ENCODE peak calls at places on chromosomes 4 and X, in five cellular contexts. One of them, this sample, is unnamed.

GRCh38 chr4:149102765-149103164 is 660.6 kb upstream of the NR3C2 start:
- DNase-seq in adrenal gland: no peak
- DNase-seq in psoas muscle: no peak
- DNase-seq in breast epithelium: no peak
- DNase-seq in IMR-90: no peak
- DNase-seq in this sample: no peak

GRCh38 chrX:41348551-41348950 is 14.6 kb downstream of the DDX3X start:
- DNase-seq in psoas muscle: no peak
- DNase-seq in breast epithelium: no peak
- DNase-seq in IMR-90: no peak
- DNase-seq in adrenal gland: no peak
- DNase-seq in this sample: no peak

GRCh38 chr4:7138223-7139166 is 53.8 kb upstream of the SORCS2 start:
- DNase-seq in psoas muscle: no peak
- DNase-seq in IMR-90: no peak
- DNase-seq in breast epithelium: no peak
- DNase-seq in adrenal gland: no peak
- DNase-seq in this sample: no peak

GRCh38 chr4:139675651-139676050 is 10.0 kb downstream of the MGST2 start:
- DNase-seq in adrenal gland: no peak
- DNase-seq in IMR-90: no peak
- DNase-seq in breast epithelium: no peak
- DNase-seq in psoas muscle: no peak
- DNase-seq in this sample: no peak

GRCh38 chr4:186167605-186168004 is 23.8 kb upstream of the CYP4V2 start:
- DNase-seq in adrenal gland: no peak
- DNase-seq in IMR-90: no peak
- DNase-seq in breast epithelium: no peak
- DNase-seq in psoas muscle: no peak
- DNase-seq in this sample: no peak

GRCh38 chr4:147078362-147078761 is 132.7 kb upstream of the TTC29 start:
- DNase-seq in psoas muscle: no peak
- DNase-seq in adrenal gland: no peak
- DNase-seq in IMR-90: no peak
- DNase-seq in breast epithelium: no peak
- DNase-seq in this sample: no peak

GRCh38 chr4:110540606-110541440 is 64.9 kb downstream of the ENPEP start:
- DNase-seq in breast epithelium: no peak
- DNase-seq in IMR-90: peak; percentile 70
- DNase-seq in adrenal gland: no peak
- DNase-seq in psoas muscle: no peak
- DNase-seq in this sample: peak; percentile 1

GRCh38 chrX:145549476-145549875 is 268.2 kb upstream of the SLITRK2 start:
- DNase-seq in adrenal gland: no peak
- DNase-seq in psoas muscle: no peak
- DNase-seq in breast epithelium: no peak
- DNase-seq in IMR-90: no peak
- DNase-seq in this sample: no peak

GRCh38 chr4:176782794-176783193 is 9.9 kb downstream of the VEGFC start:
- DNase-seq in breast epithelium: no peak
- DNase-seq in IMR-90: peak; percentile 54
- DNase-seq in psoas muscle: no peak
- DNase-seq in adrenal gland: no peak
- DNase-seq in this sample: no peak

GRCh38 chr4:103719320-103720204 is at the start of gene TACR3:
- DNase-seq in breast epithelium: no peak
- DNase-seq in adrenal gland: no peak
- DNase-seq in IMR-90: no peak
- DNase-seq in psoas muscle: peak; percentile 45
- DNase-seq in this sample: no peak

GRCh38 chr4:90951037-90951436 is 823.8 kb downstream of the CCSER1 start:
- DNase-seq in IMR-90: peak; percentile 61
- DNase-seq in breast epithelium: no peak
- DNase-seq in psoas muscle: no peak
- DNase-seq in adrenal gland: no peak
- DNase-seq in this sample: no peak

GRCh38 chr4:185127021-185127925 is 15.8 kb upstream of the SLC25A4 start:
- DNase-seq in psoas muscle: no peak
- DNase-seq in IMR-90: no peak
- DNase-seq in breast epithelium: no peak
- DNase-seq in adrenal gland: no peak
- DNase-seq in this sample: no peak

GRCh38 chrX:17459008-17459407 is 84.0 kb downstream of the NHS start:
- DNase-seq in IMR-90: peak; percentile 61
- DNase-seq in psoas muscle: no peak
- DNase-seq in adrenal gland: peak; percentile 61
- DNase-seq in breast epithelium: no peak
- DNase-seq in this sample: peak; percentile 28

GRCh38 chr4:111266937-111267336 is 644.1 kb upstream of the PITX2 start:
- DNase-seq in breast epithelium: no peak
- DNase-seq in adrenal gland: no peak
- DNase-seq in psoas muscle: no peak
- DNase-seq in IMR-90: no peak
- DNase-seq in this sample: no peak

GRCh38 chr4:152106113-152106763 is 345.4 kb upstream of the GATB start:
- DNase-seq in IMR-90: peak; percentile 97
- DNase-seq in adrenal gland: peak; percentile 96
- DNase-seq in breast epithelium: no peak
- DNase-seq in psoas muscle: peak; percentile 74
- DNase-seq in this sample: peak; percentile 94

GRCh38 chrX:120145295-120145925 is 13.0 kb upstream of the RHOXF2 start:
- DNase-seq in psoas muscle: no peak
- DNase-seq in adrenal gland: no peak
- DNase-seq in breast epithelium: no peak
- DNase-seq in IMR-90: no peak
- DNase-seq in this sample: no peak

GRCh38 chrX:3548743-3549441 is 164.6 kb downstream of the PRKX start:
- DNase-seq in psoas muscle: no peak
- DNase-seq in adrenal gland: no peak
- DNase-seq in breast epithelium: no peak
- DNase-seq in IMR-90: peak; percentile 79
- DNase-seq in this sample: no peak

GRCh38 chr4:186792994-186793393 is 69.3 kb upstream of the FAT1 start:
- DNase-seq in adrenal gland: no peak
- DNase-seq in IMR-90: peak; percentile 68
- DNase-seq in psoas muscle: no peak
- DNase-seq in breast epithelium: no peak
- DNase-seq in this sample: peak; percentile 47

GRCh38 chr4:189850239-189850856 is 90.3 kb upstream of the FRG1 start:
- DNase-seq in adrenal gland: no peak
- DNase-seq in breast epithelium: no peak
- DNase-seq in psoas muscle: no peak
- DNase-seq in IMR-90: no peak
- DNase-seq in this sample: no peak

GRCh38 chr4:7638984-7639789 is 204.5 kb upstream of the PSAPL1 start:
- DNase-seq in IMR-90: no peak
- DNase-seq in breast epithelium: no peak
- DNase-seq in adrenal gland: no peak
- DNase-seq in psoas muscle: no peak
- DNase-seq in this sample: no peak

GRCh38 chr4:1518997-1519700 is 112.9 kb upstream of the NKX1-1 start:
- DNase-seq in psoas muscle: peak; percentile 23
- DNase-seq in adrenal gland: no peak
- DNase-seq in breast epithelium: no peak
- DNase-seq in IMR-90: no peak
- DNase-seq in this sample: no peak

GRCh38 chr4:188714488-188714887 is 575.2 kb downstream of the TRIML1 start:
- DNase-seq in IMR-90: peak; percentile 23
- DNase-seq in psoas muscle: no peak
- DNase-seq in adrenal gland: no peak
- DNase-seq in breast epithelium: no peak
- DNase-seq in this sample: peak; percentile 41

GRCh38 chrX:140709421-140709846 is at the start of gene LINC00632:
- DNase-seq in breast epithelium: no peak
- DNase-seq in adrenal gland: no peak
- DNase-seq in psoas muscle: no peak
- DNase-seq in IMR-90: no peak
- DNase-seq in this sample: no peak

GRCh38 chrX:99077099-99077498 is 1333.0 kb downstream of the PCDH19 start:
- DNase-seq in breast epithelium: no peak
- DNase-seq in IMR-90: no peak
- DNase-seq in adrenal gland: no peak
- DNase-seq in psoas muscle: no peak
- DNase-seq in this sample: no peak

GRCh38 chrX:13123857-13124345 is 79.5 kb upstream of the FAM9C start:
- DNase-seq in psoas muscle: no peak
- DNase-seq in breast epithelium: no peak
- DNase-seq in IMR-90: peak; percentile 85
- DNase-seq in adrenal gland: no peak
- DNase-seq in this sample: no peak

GRCh38 chr4:118835896-118836762 is at the start of gene SEC24D:
- DNase-seq in adrenal gland: peak; percentile 92
- DNase-seq in IMR-90: peak; percentile 87
- DNase-seq in psoas muscle: peak; percentile 95
- DNase-seq in breast epithelium: peak; percentile 73
- DNase-seq in this sample: no peak

GRCh38 chr4:39118034-39118658 is 56.1 kb downstream of the KLHL5 start:
- DNase-seq in adrenal gland: no peak
- DNase-seq in breast epithelium: no peak
- DNase-seq in psoas muscle: no peak
- DNase-seq in IMR-90: no peak
- DNase-seq in this sample: no peak

GRCh38 chr4:113695328-113696169 is 66.0 kb downstream of the CAMK2D start:
- DNase-seq in IMR-90: peak; percentile 88
- DNase-seq in breast epithelium: no peak
- DNase-seq in psoas muscle: no peak
- DNase-seq in adrenal gland: no peak
- DNase-seq in this sample: no peak

GRCh38 chrX:40402771-40403533 is 177.8 kb upstream of the ATP6AP2 start:
- DNase-seq in breast epithelium: no peak
- DNase-seq in adrenal gland: peak; percentile 83
- DNase-seq in psoas muscle: peak; percentile 61
- DNase-seq in IMR-90: peak; percentile 46
- DNase-seq in this sample: no peak

GRCh38 chrX:15269618-15270521 is at the start of gene ASB9:
- DNase-seq in IMR-90: peak; percentile 34
- DNase-seq in breast epithelium: no peak
- DNase-seq in adrenal gland: peak; percentile 54
- DNase-seq in psoas muscle: no peak
- DNase-seq in this sample: no peak

GRCh38 chr4:56276547-56276946 is 110.7 kb downstream of the AASDH start:
- DNase-seq in IMR-90: peak; percentile 19
- DNase-seq in adrenal gland: no peak
- DNase-seq in breast epithelium: no peak
- DNase-seq in psoas muscle: no peak
- DNase-seq in this sample: no peak

GRCh38 chr4:74402692-74403460 is 37.9 kb downstream of the EREG start:
- DNase-seq in adrenal gland: no peak
- DNase-seq in psoas muscle: no peak
- DNase-seq in breast epithelium: no peak
- DNase-seq in IMR-90: no peak
- DNase-seq in this sample: no peak

GRCh38 chr4:74394476-74395136 is 29.7 kb downstream of the EREG start:
- DNase-seq in IMR-90: peak; percentile 79
- DNase-seq in psoas muscle: no peak
- DNase-seq in adrenal gland: no peak
- DNase-seq in breast epithelium: no peak
- DNase-seq in this sample: no peak

GRCh38 chr4:74400395-74400794 is 35.5 kb downstream of the EREG start:
- DNase-seq in IMR-90: no peak
- DNase-seq in breast epithelium: no peak
- DNase-seq in adrenal gland: no peak
- DNase-seq in psoas muscle: no peak
- DNase-seq in this sample: no peak

GRCh38 chr4:74395633-74396032 is 30.7 kb downstream of the EREG start:
- DNase-seq in psoas muscle: no peak
- DNase-seq in breast epithelium: no peak
- DNase-seq in IMR-90: peak; percentile 64
- DNase-seq in adrenal gland: no peak
- DNase-seq in this sample: no peak

GRCh38 chr4:74397748-74398426 is 32.9 kb downstream of the EREG start:
- DNase-seq in psoas muscle: no peak
- DNase-seq in breast epithelium: no peak
- DNase-seq in adrenal gland: no peak
- DNase-seq in IMR-90: peak; percentile 4
- DNase-seq in this sample: no peak
- H3K4me3 ChIP-seq in psoas muscle: peak overlapping the region; percentile 29
- H3K4me3 ChIP-seq in breast epithelium: peak overlapping the region; percentile 35
- H3K4me3 ChIP-seq in adrenal gland: no peak overlapping the region
- H3K4me3 ChIP-seq in IMR-90: no peak overlapping the region
- H3K4me3 ChIP-seq in this sample: peak overlapping the region; percentile 14

DNA sequence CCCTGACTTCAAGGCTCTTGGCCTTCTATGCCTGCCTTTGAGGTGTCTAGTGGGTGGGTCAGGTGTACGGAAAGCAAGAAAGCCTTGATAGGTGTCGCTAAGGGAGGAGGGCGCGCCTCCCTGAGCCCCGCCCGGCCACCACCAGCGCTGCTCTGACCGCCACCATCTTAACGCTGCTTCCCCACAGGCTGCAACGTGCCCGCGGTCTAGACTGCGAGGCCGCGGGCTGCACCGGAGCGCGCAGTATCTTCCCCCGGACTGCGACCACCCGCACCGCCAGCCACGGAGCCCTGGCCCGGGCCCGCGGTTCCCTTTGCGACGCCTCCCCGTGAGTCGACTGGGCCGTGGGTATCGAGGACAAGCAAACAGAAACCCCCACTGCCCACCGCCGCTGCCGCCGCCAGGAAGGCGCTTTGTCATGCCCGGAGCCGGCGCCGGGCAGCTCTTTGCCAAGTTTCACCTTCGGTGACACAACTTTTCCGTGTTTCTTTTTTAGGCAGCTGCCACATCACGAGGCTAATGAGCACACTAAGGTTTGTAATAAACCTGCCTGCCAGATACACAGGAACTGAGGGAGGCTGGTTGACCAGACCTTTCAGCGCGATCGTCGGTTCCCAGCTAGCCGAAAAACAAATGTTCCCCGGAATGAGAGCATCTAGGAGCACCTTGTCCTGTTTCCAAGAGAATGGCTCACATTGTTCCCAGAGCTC is 335.8 kb upstream of the F9 start:
- DNase-seq in psoas muscle: peak; percentile 79
- DNase-seq in adrenal gland: no peak
- DNase-seq in breast epithelium: peak; percentile 41
- DNase-seq in IMR-90: no peak
- DNase-seq in this sample: no peak
- H3K27me3 ChIP-seq in psoas muscle: no peaks in the 10 kb centered on the region
- H3K27me3 ChIP-seq in adrenal gland: peaks cover 42% of the 10 kb centered on the region
- H3K27me3 ChIP-seq in breast epithelium: peaks cover 2% of the 10 kb centered on the region
- H3K27me3 ChIP-seq in IMR-90: peaks cover 2% of the 10 kb centered on the region
- H3K27me3 ChIP-seq in this sample: peaks cover 2% of the 10 kb centered on the region

GRCh38 chrX:133246921-133247320 is 28.8 kb upstream of the TFDP3 start:
- DNase-seq in psoas muscle: no peak
- DNase-seq in breast epithelium: no peak
- DNase-seq in adrenal gland: no peak
- DNase-seq in IMR-90: no peak
- DNase-seq in this sample: no peak
- H3K36me3 ChIP-seq in psoas muscle: no peaks in the 10 kb centered on the region
- H3K36me3 ChIP-seq in breast epithelium: no peaks in the 10 kb centered on the region
- H3K36me3 ChIP-seq in adrenal gland: no peaks in the 10 kb centered on the region
- H3K36me3 ChIP-seq in IMR-90: no peaks in the 10 kb centered on the region
- H3K36me3 ChIP-seq in this sample: no peaks in the 10 kb centered on the region

GRCh38 chr4:121077496-121077895 is 5.2 kb upstream of the NDNF start:
- DNase-seq in psoas muscle: no peak
- DNase-seq in adrenal gland: no peak
- DNase-seq in IMR-90: no peak
- DNase-seq in breast epithelium: no peak
- DNase-seq in this sample: no peak
- H3K4me3 ChIP-seq in psoas muscle: no peak overlapping the region
- H3K4me3 ChIP-seq in adrenal gland: no peak overlapping the region
- H3K4me3 ChIP-seq in IMR-90: no peak overlapping the region
- H3K4me3 ChIP-seq in breast epithelium: no peak overlapping the region
- H3K4me3 ChIP-seq in this sample: no peak overlapping the region